ENCODE peak calls at places on chromosome 1, in four cellular contexts. D is NCI-H1436 treated with DMSO at 0.1 percent for 48 hours, Y is amniotic stem cell, L is T-helper 2 cell. Q is an unnamed sample.

GRCh38 chr1:13970631-13971247 is 270.8 kb downstream of the PRDM2 start:
- DNase-seq in D (no peak), Y (no peak), L (no peak), Q (no peak)

GRCh38 chr1:69246109-69246508 is 321.6 kb upstream of the LRRC7 start:
- DNase-seq in D (no peak), Y (no peak), L (no peak), Q (no peak)

GRCh38 chr1:67939942-67940341 is 106.7 kb upstream of the GNG12 start:
- DNase-seq in D (no peak), Y (no peak), L (no peak), Q (no peak)

GRCh38 chr1:151143986-151144385 is 2.4 kb downstream of the SEMA6C start:
- DNase-seq in D (no peak), Y (no peak), L (no peak), Q (no peak)

GRCh38 chr1:201038537-201038936 is 15.0 kb upstream of the KIF21B start:
- DNase-seq in D (no peak), Y (no peak), L (no peak), Q (no peak)

GRCh38 chr1:17877896-17878295 is 122.8 kb downstream of the ACTL8 start:
- DNase-seq in D (no peak), Y (no peak), L (no peak), Q (no peak)

GRCh38 chr1:111769517-111770146 is 13.9 kb downstream of the DDX20 start:
- DNase-seq in D (no peak), Y (peak; percentile 45), L (no peak), Q (peak; percentile 65)

GRCh38 chr1:46393510-46393909 is 607 bp upstream of the FAAH start:
- DNase-seq in D (no peak), Y (no peak), L (no peak), Q (no peak)

GRCh38 chr1:11012260-11013159 is at the start of gene TARDBP:
- DNase-seq in D (peak; percentile 68), Y (peak; percentile 87), L (peak; percentile 87), Q (peak; percentile 93)

GRCh38 chr1:89523597-89524368 is 846 bp upstream of the LRRC8B start:
- DNase-seq in D (no peak), Y (no peak), L (peak; percentile 48), Q (peak; percentile 78)

GRCh38 chr1:156821801-156822200 is 5.2 kb upstream of the SH2D2A start:
- DNase-seq in D (no peak), Y (no peak), L (no peak), Q (no peak)

GRCh38 chr1:53638641-53639035 is 100.3 kb downstream of the GLIS1 start:
- DNase-seq in D (no peak), Y (no peak), L (no peak), Q (no peak)

GRCh38 chr1:23611601-23612327 is 52.5 kb upstream of the ID3 start:
- DNase-seq in D (no peak), Y (no peak), L (no peak), Q (no peak)

GRCh38 chr1:1208713-1209433 is 2.5 kb upstream of the TNFRSF18 start:
- DNase-seq in D (no peak), Y (no peak), L (no peak), Q (no peak)

GRCh38 chr1:228006034-228006792 is 585 bp upstream of the WNT3A start:
- DNase-seq in D (no peak), Y (no peak), L (no peak), Q (no peak)

GRCh38 chr1:20322081-20322824 is 31.6 kb downstream of the VWA5B1 start:
- DNase-seq in D (no peak), Y (no peak), L (no peak), Q (no peak)

GRCh38 chr1:1374068-1374860 is 743 bp downstream of the AURKAIP1 start:
- DNase-seq in D (no peak), Y (no peak), L (no peak), Q (no peak)

GRCh38 chr1:97137862-97138514 is 416.4 kb downstream of the PTBP2 start:
- DNase-seq in D (peak; percentile 41), Y (peak; percentile 25), L (no peak), Q (peak; percentile 67)

GRCh38 chr1:187032982-187033705 is 204.4 kb downstream of the PLA2G4A start:
- DNase-seq in D (no peak), Y (no peak), L (no peak), Q (no peak)

GRCh38 chr1:7422966-7423365 is 348.1 kb upstream of the VAMP3 start:
- DNase-seq in D (no peak), Y (no peak), L (no peak), Q (no peak)

GRCh38 chr1:91846007-91846620 is 39.8 kb downstream of the TGFBR3 start:
- DNase-seq in D (peak; percentile 59), Y (no peak), L (no peak), Q (peak; percentile 100)

GRCh38 chr1:1554550-1554925 is 14.1 kb upstream of the TMEM240 start:
- DNase-seq in D (no peak), Y (no peak), L (no peak), Q (no peak)

GRCh38 chr1:58763214-58763613 is 20.6 kb downstream of the JUN start:
- DNase-seq in D (no peak), Y (no peak), L (no peak), Q (no peak)

GRCh38 chr1:221268295-221268694 is 389.1 kb downstream of the HLX start:
- DNase-seq in D (no peak), Y (peak; percentile 35), L (no peak), Q (no peak)

GRCh38 chr1:236398538-236398937 is 4.5 kb downstream of the EDARADD start:
- DNase-seq in D (no peak), Y (no peak), L (no peak), Q (no peak)

GRCh38 chr1:226584164-226584563 is 35.6 kb downstream of the STUM start:
- DNase-seq in D (no peak), Y (no peak), L (no peak), Q (no peak)

GRCh38 chr1:44785027-44785376 is 3.0 kb downstream of the BEST4 start:
- DNase-seq in D (no peak), Y (no peak), L (no peak), Q (no peak)

GRCh38 chr1:94998128-94998527 is 71.2 kb upstream of the CNN3 start:
- DNase-seq in D (no peak), Y (no peak), L (no peak), Q (no peak)

GRCh38 chr1:214337536-214337935 is 56.6 kb downstream of the SMYD2 start:
- DNase-seq in D (no peak), Y (no peak), L (no peak), Q (no peak)

GRCh38 chr1:152970495-152970894 is at the start of gene SPRR4:
- DNase-seq in D (no peak), Y (no peak), L (no peak), Q (no peak)

GRCh38 chr1:48790397-48790796 is 13.7 kb upstream of the BEND5 start:
- DNase-seq in D (no peak), Y (no peak), L (no peak), Q (no peak)

GRCh38 chr1:21149430-21149861 is 27.3 kb downstream of the EIF4G3 start:
- DNase-seq in D (no peak), Y (peak; percentile 51), L (no peak), Q (no peak)

GRCh38 chr1:89279011-89279466 is 6.4 kb upstream of the GBP5 start:
- DNase-seq in D (no peak), Y (no peak), L (no peak), Q (no peak)

GRCh38 chr1:53626576-53626975 is 112.4 kb downstream of the GLIS1 start:
- DNase-seq in D (no peak), Y (no peak), L (no peak), Q (no peak)

Q was measured in NCI-H1105 treated with DMSO at 0.1 percent for 48 hours.